ENCODE peak calls at places on chromosomes 13 and 19, in nine cellular contexts. One of them, this sample, is unnamed.

GRCh38 chr19:33054623-33055022 is 10.1 kb downstream of the RHPN2 start:
- DNase-seq in choroid plexus epithelial cell: no peak
- DNase-seq in BE2C: no peak
- DNase-seq in OCI-LY7: no peak
- DNase-seq in thoracic aorta: no peak
- DNase-seq in fibroblast of lung: no peak
- DNase-seq in lower leg skin: peak; percentile 47
- DNase-seq in gastrocnemius medialis: no peak
- DNase-seq in AG09309: no peak
- DNase-seq in this sample: no peak

GRCh38 chr13:46124967-46125933 is 20.4 kb upstream of the CPB2 start:
- DNase-seq in choroid plexus epithelial cell: no peak
- DNase-seq in fibroblast of lung: no peak
- DNase-seq in AG09309: no peak
- DNase-seq in BE2C: no peak
- DNase-seq in lower leg skin: no peak
- DNase-seq in thoracic aorta: no peak
- DNase-seq in gastrocnemius medialis: no peak
- DNase-seq in OCI-LY7: no peak
- DNase-seq in this sample: no peak

GRCh38 chr13:24016046-24016445 is 118.7 kb upstream of the C1QTNF9B start:
- DNase-seq in BE2C: no peak
- DNase-seq in gastrocnemius medialis: no peak
- DNase-seq in OCI-LY7: no peak
- DNase-seq in AG09309: no peak
- DNase-seq in thoracic aorta: no peak
- DNase-seq in lower leg skin: no peak
- DNase-seq in fibroblast of lung: no peak
- DNase-seq in choroid plexus epithelial cell: no peak
- DNase-seq in this sample: no peak

GRCh38 chr19:54138777-54139256 is 1.3 kb downstream of the CNOT3 start:
- DNase-seq in fibroblast of lung: no peak
- DNase-seq in thoracic aorta: no peak
- DNase-seq in BE2C: no peak
- DNase-seq in OCI-LY7: no peak
- DNase-seq in choroid plexus epithelial cell: no peak
- DNase-seq in gastrocnemius medialis: no peak
- DNase-seq in AG09309: no peak
- DNase-seq in lower leg skin: no peak
- DNase-seq in this sample: no peak

GRCh38 chr13:39888865-39889810 is 233.7 kb downstream of the COG6 start:
- DNase-seq in OCI-LY7: no peak
- DNase-seq in BE2C: no peak
- DNase-seq in gastrocnemius medialis: no peak
- DNase-seq in lower leg skin: no peak
- DNase-seq in choroid plexus epithelial cell: peak; percentile 47
- DNase-seq in AG09309: no peak
- DNase-seq in thoracic aorta: no peak
- DNase-seq in fibroblast of lung: peak; percentile 39
- DNase-seq in this sample: peak; percentile 25

GRCh38 chr19:38483016-38483630 is 49.6 kb downstream of the RYR1 start:
- DNase-seq in fibroblast of lung: no peak
- DNase-seq in OCI-LY7: no peak
- DNase-seq in BE2C: no peak
- DNase-seq in thoracic aorta: no peak
- DNase-seq in lower leg skin: no peak
- DNase-seq in gastrocnemius medialis: no peak
- DNase-seq in AG09309: no peak
- DNase-seq in choroid plexus epithelial cell: no peak
- DNase-seq in this sample: no peak

GRCh38 chr19:37902668-37903067 is 3.7 kb downstream of the WDR87 start:
- DNase-seq in AG09309: peak; percentile 16
- DNase-seq in lower leg skin: peak; percentile 67
- DNase-seq in gastrocnemius medialis: peak; percentile 38
- DNase-seq in BE2C: peak; percentile 90
- DNase-seq in choroid plexus epithelial cell: peak; percentile 84
- DNase-seq in thoracic aorta: peak; percentile 20
- DNase-seq in fibroblast of lung: peak; percentile 54
- DNase-seq in OCI-LY7: peak; percentile 91
- DNase-seq in this sample: peak; percentile 73

GRCh38 chr13:112575680-112576079 is 12.3 kb downstream of the TUBGCP3 start:
- DNase-seq in choroid plexus epithelial cell: peak; percentile 35
- DNase-seq in fibroblast of lung: peak; percentile 21
- DNase-seq in gastrocnemius medialis: no peak
- DNase-seq in OCI-LY7: no peak
- DNase-seq in thoracic aorta: no peak
- DNase-seq in lower leg skin: no peak
- DNase-seq in AG09309: no peak
- DNase-seq in BE2C: no peak
- DNase-seq in this sample: peak; percentile 40

GRCh38 chr13:39023316-39023715 is 14.6 kb downstream of the PROSER1 start:
- DNase-seq in gastrocnemius medialis: no peak
- DNase-seq in OCI-LY7: no peak
- DNase-seq in BE2C: no peak
- DNase-seq in choroid plexus epithelial cell: peak; percentile 50
- DNase-seq in lower leg skin: no peak
- DNase-seq in fibroblast of lung: no peak
- DNase-seq in AG09309: peak; percentile 23
- DNase-seq in thoracic aorta: no peak
- DNase-seq in this sample: peak; percentile 54

GRCh38 chr13:74883834-74884233 is 598.1 kb downstream of the TBC1D4 start:
- DNase-seq in lower leg skin: no peak
- DNase-seq in BE2C: no peak
- DNase-seq in fibroblast of lung: no peak
- DNase-seq in thoracic aorta: no peak
- DNase-seq in AG09309: no peak
- DNase-seq in gastrocnemius medialis: no peak
- DNase-seq in choroid plexus epithelial cell: peak; percentile 72
- DNase-seq in OCI-LY7: peak; percentile 1
- DNase-seq in this sample: peak; percentile 25

GRCh38 chr13:73428137-73428536 is 369.3 kb downstream of the KLF5 start:
- DNase-seq in thoracic aorta: no peak
- DNase-seq in AG09309: no peak
- DNase-seq in lower leg skin: no peak
- DNase-seq in BE2C: no peak
- DNase-seq in fibroblast of lung: peak; percentile 96
- DNase-seq in OCI-LY7: no peak
- DNase-seq in gastrocnemius medialis: no peak
- DNase-seq in choroid plexus epithelial cell: peak; percentile 83
- DNase-seq in this sample: peak; percentile 78

GRCh38 chr13:91292630-91293221 is 54.8 kb upstream of the MIR17HG start:
- DNase-seq in BE2C: no peak
- DNase-seq in OCI-LY7: no peak
- DNase-seq in fibroblast of lung: no peak
- DNase-seq in AG09309: no peak
- DNase-seq in gastrocnemius medialis: no peak
- DNase-seq in lower leg skin: no peak
- DNase-seq in choroid plexus epithelial cell: no peak
- DNase-seq in thoracic aorta: no peak
- DNase-seq in this sample: no peak

GRCh38 chr13:91296011-91296410 is 51.5 kb upstream of the MIR17HG start:
- DNase-seq in gastrocnemius medialis: no peak
- DNase-seq in thoracic aorta: no peak
- DNase-seq in choroid plexus epithelial cell: no peak
- DNase-seq in BE2C: no peak
- DNase-seq in fibroblast of lung: no peak
- DNase-seq in OCI-LY7: no peak
- DNase-seq in lower leg skin: no peak
- DNase-seq in AG09309: no peak
- DNase-seq in this sample: no peak

GRCh38 chr13:91286317-91286716 is 61.2 kb upstream of the MIR17HG start:
- DNase-seq in choroid plexus epithelial cell: no peak
- DNase-seq in fibroblast of lung: no peak
- DNase-seq in lower leg skin: no peak
- DNase-seq in thoracic aorta: no peak
- DNase-seq in gastrocnemius medialis: no peak
- DNase-seq in BE2C: no peak
- DNase-seq in AG09309: no peak
- DNase-seq in OCI-LY7: no peak
- DNase-seq in this sample: no peak

DNA sequence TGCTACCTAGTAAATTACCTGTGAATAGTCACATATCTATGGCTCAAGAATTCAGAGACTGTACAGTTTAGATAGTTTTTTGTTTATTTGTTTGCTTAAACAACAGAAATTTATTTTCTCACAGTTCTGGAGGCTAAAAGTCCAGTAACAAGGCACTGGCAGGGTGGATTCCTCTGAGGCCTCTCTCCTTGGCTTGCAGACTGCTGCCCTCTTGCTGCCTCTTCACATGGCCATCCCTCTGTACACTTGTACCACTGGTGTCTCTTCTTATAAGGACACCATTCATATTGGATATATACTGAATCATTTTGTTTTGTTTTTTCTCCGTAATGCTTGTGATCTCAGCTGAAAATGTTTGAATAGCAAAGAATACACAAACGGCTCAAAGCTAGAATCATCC is 56.4 kb upstream of the MIR17HG start:
- DNase-seq in OCI-LY7: no peak
- DNase-seq in BE2C: no peak
- DNase-seq in AG09309: no peak
- DNase-seq in choroid plexus epithelial cell: no peak
- DNase-seq in gastrocnemius medialis: no peak
- DNase-seq in lower leg skin: no peak
- DNase-seq in fibroblast of lung: no peak
- DNase-seq in thoracic aorta: no peak
- DNase-seq in this sample: no peak
- TF ChIP-seq CTCF in OCI-LY7: no peak
- TF ChIP-seq CTCF in BE2C: no peak
- TF ChIP-seq CTCF in AG09309: no peak
- TF ChIP-seq CTCF in choroid plexus epithelial cell: no peak
- TF ChIP-seq CTCF in gastrocnemius medialis: no peak
- TF ChIP-seq CTCF in lower leg skin: no peak
- TF ChIP-seq CTCF in fibroblast of lung: no peak
- TF ChIP-seq CTCF in thoracic aorta: no peak
- TF ChIP-seq CTCF in this sample: no peak

GRCh38 chr19:13864513-13865242 is 12.3 kb upstream of the NANOS3 start:
- DNase-seq in OCI-LY7: no peak
- DNase-seq in fibroblast of lung: no peak
- DNase-seq in AG09309: no peak
- DNase-seq in BE2C: no peak
- DNase-seq in gastrocnemius medialis: no peak
- DNase-seq in lower leg skin: no peak
- DNase-seq in choroid plexus epithelial cell: no peak
- DNase-seq in thoracic aorta: no peak
- DNase-seq in this sample: no peak
- H3K4me3 ChIP-seq in OCI-LY7: no peak overlapping the region
- H3K4me3 ChIP-seq in fibroblast of lung: no peak overlapping the region
- H3K4me3 ChIP-seq in AG09309: peak overlapping the region; percentile 13
- H3K4me3 ChIP-seq in BE2C: no peak overlapping the region
- H3K4me3 ChIP-seq in gastrocnemius medialis: no peak overlapping the region
- H3K4me3 ChIP-seq in lower leg skin: no peak overlapping the region
- H3K4me3 ChIP-seq in choroid plexus epithelial cell: peak overlapping the region; percentile 22
- H3K4me3 ChIP-seq in thoracic aorta: peak overlapping the region; percentile 87
- H3K4me3 ChIP-seq in this sample: no peak overlapping the region

DNA sequence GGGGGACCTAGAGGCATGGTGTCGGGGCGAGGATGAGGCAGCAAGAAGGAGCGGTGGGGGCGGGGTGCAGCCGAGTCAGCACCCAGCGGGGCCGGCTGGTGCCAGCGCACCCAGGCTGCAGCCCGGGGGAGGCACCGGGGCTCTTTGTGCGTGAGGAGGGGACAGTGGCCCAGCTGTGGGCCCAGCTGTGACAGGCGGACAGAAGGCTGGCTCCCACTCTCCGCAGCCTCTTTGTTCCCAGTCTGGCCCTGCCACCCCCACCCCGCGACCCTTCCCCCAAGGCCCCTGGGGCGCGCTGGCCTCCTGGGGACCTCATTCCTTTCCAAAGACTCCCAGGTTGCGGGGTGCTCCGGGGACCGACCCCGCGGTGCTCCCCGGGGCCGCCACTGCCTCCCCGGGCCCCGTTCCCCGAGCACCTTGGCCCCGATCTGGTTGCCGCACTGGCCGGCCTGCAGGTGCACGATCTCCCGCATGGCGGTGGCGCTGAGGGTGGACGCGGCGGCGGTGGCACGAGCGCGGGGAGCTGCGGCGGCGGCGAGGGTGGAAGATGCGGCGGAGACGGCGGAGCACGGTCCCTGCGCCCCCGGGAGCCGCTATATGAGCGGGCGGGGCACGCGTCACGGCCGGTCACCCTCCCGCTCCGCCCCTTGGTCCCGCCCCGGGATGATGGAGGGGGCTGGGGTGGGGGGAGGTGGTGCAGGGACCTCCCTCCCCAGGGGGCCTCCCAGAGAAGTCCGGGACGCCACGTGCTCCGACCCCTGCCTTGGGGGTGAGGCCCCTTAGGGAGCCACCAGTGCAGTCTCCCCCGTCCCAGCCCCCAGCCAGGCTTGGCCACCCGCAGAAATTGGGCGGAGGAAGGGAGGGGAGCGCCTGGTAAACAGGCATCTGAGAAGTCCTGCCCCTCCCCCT is at the start of gene TUBB4A:
- DNase-seq in gastrocnemius medialis: no peak
- DNase-seq in BE2C: peak; percentile 29
- DNase-seq in fibroblast of lung: no peak
- DNase-seq in OCI-LY7: peak; percentile 84
- DNase-seq in thoracic aorta: no peak
- DNase-seq in choroid plexus epithelial cell: no peak
- DNase-seq in AG09309: no peak
- DNase-seq in lower leg skin: no peak
- DNase-seq in this sample: no peak
- TF ChIP-seq CTCF in gastrocnemius medialis: no peak
- TF ChIP-seq CTCF in BE2C: no peak
- TF ChIP-seq CTCF in fibroblast of lung: no peak
- TF ChIP-seq CTCF in OCI-LY7: no peak
- TF ChIP-seq CTCF in thoracic aorta: no peak
- TF ChIP-seq CTCF in choroid plexus epithelial cell: no peak
- TF ChIP-seq CTCF in AG09309: no peak
- TF ChIP-seq CTCF in lower leg skin: no peak
- TF ChIP-seq CTCF in this sample: no peak

GRCh38 chr19:46040125-46040524 is 677 bp downstream of the IGFL4 start:
- DNase-seq in fibroblast of lung: no peak
- DNase-seq in BE2C: no peak
- DNase-seq in gastrocnemius medialis: no peak
- DNase-seq in lower leg skin: no peak
- DNase-seq in AG09309: no peak
- DNase-seq in OCI-LY7: no peak
- DNase-seq in thoracic aorta: no peak
- DNase-seq in choroid plexus epithelial cell: no peak
- DNase-seq in this sample: no peak

GRCh38 chr19:46035546-46035945 is 5.3 kb downstream of the IGFL4 start:
- DNase-seq in BE2C: no peak
- DNase-seq in choroid plexus epithelial cell: no peak
- DNase-seq in AG09309: no peak
- DNase-seq in fibroblast of lung: no peak
- DNase-seq in gastrocnemius medialis: no peak
- DNase-seq in thoracic aorta: no peak
- DNase-seq in OCI-LY7: no peak
- DNase-seq in lower leg skin: no peak
- DNase-seq in this sample: no peak

GRCh38 chr19:46033401-46033800 is 7.4 kb downstream of the IGFL4 start:
- DNase-seq in thoracic aorta: no peak
- DNase-seq in gastrocnemius medialis: no peak
- DNase-seq in lower leg skin: no peak
- DNase-seq in AG09309: no peak
- DNase-seq in OCI-LY7: no peak
- DNase-seq in choroid plexus epithelial cell: no peak
- DNase-seq in fibroblast of lung: no peak
- DNase-seq in BE2C: no peak
- DNase-seq in this sample: no peak

GRCh38 chr19:46035986-46036744 is 4.6 kb downstream of the IGFL4 start:
- DNase-seq in gastrocnemius medialis: no peak
- DNase-seq in lower leg skin: no peak
- DNase-seq in AG09309: no peak
- DNase-seq in choroid plexus epithelial cell: no peak
- DNase-seq in fibroblast of lung: no peak
- DNase-seq in OCI-LY7: no peak
- DNase-seq in BE2C: no peak
- DNase-seq in thoracic aorta: no peak
- DNase-seq in this sample: no peak

GRCh38 chr19:46036745-46037126 is 4.1 kb downstream of the IGFL4 start:
- DNase-seq in lower leg skin: no peak
- DNase-seq in BE2C: no peak
- DNase-seq in AG09309: no peak
- DNase-seq in gastrocnemius medialis: no peak
- DNase-seq in OCI-LY7: no peak
- DNase-seq in fibroblast of lung: no peak
- DNase-seq in choroid plexus epithelial cell: no peak
- DNase-seq in thoracic aorta: no peak
- DNase-seq in this sample: no peak
- H3K4me3 ChIP-seq in lower leg skin: no peak overlapping the region
- H3K4me3 ChIP-seq in BE2C: no peak overlapping the region
- H3K4me3 ChIP-seq in AG09309: no peak overlapping the region
- H3K4me3 ChIP-seq in gastrocnemius medialis: no peak overlapping the region
- H3K4me3 ChIP-seq in OCI-LY7: no peak overlapping the region
- H3K4me3 ChIP-seq in fibroblast of lung: no peak overlapping the region
- H3K4me3 ChIP-seq in choroid plexus epithelial cell: no peak overlapping the region
- H3K4me3 ChIP-seq in thoracic aorta: no peak overlapping the region
- H3K4me3 ChIP-seq in this sample: no peak overlapping the region

This sample was measured in fibroblast of mammary gland.